ENCODE peak calls at places on chromosomes 13 and 19, in eight cellular contexts. T is stimulated activated CD4-positive, alpha-beta T cell treated with anti-CD3 and anti-CD28 coated beads, TNF-alpha, amount 100 ng/mL, for 1 hour; M is mucosa of gallbladder; H is central memory CD4-positive, alpha-beta T cell; V is left ventricle myocardium inferior; L is head of caudate nucleus; C is HFF-Myc; D is activated CD4-positive, alpha-beta memory T cell treated with anti-CD3 and anti-CD28 coated beads, Interleukin-2, amount 10 ng/mL, durations not matched to agents 7 days and 5 days. E is an unnamed sample.

GRCh38 chr13:108643646-108644353 is 14.4 kb downstream of the MYO16 start:
- DNase-seq in T (no peak), M (no peak), H (no peak), V (no peak), L (no peak), C (no peak), D (no peak), E (no peak)

GRCh38 chr19:37999309-38000213 is 92.6 kb downstream of the SIPA1L3 start:
- DNase-seq in T (no peak), M (no peak), H (no peak), V (peak), L (no peak), C (peak), D (no peak), E (no peak)

GRCh38 chr13:44191504-44192171 is 182.0 kb upstream of the SERP2 start:
- DNase-seq in T (no peak), M (peak), H (peak), V (no peak), L (peak), C (peak), D (peak), E (peak)

GRCh38 chr13:86193281-86193680 is 394.1 kb upstream of the SLITRK6 start:
- DNase-seq in T (no peak), M (no peak), H (no peak), V (no peak), L (no peak), C (no peak), D (no peak), E (no peak)

GRCh38 chr13:97058896-97059295 is 64.6 kb upstream of the OXGR1 start:
- DNase-seq in T (no peak), M (no peak), H (no peak), V (no peak), L (no peak), C (no peak), D (no peak), E (no peak)

GRCh38 chr13:94704347-94705080 is 7.8 kb downstream of the SOX21 start:
- DNase-seq in T (no peak), M (no peak), H (no peak), V (no peak), L (no peak), C (no peak), D (no peak), E (no peak)

GRCh38 chr19:4557971-4558941 is 1.2 kb downstream of the SEMA6B start:
- DNase-seq in T (peak), M (no peak), H (no peak), V (no peak), L (peak), C (no peak), D (peak), E (peak)

GRCh38 chr19:33473644-33474305 is 47.8 kb downstream of the PEPD start:
- DNase-seq in T (no peak), M (no peak), H (no peak), V (no peak), L (peak), C (no peak), D (no peak), E (no peak)

GRCh38 chr19:13428352-13428751 is 77.9 kb downstream of the CACNA1A start:
- DNase-seq in T (no peak), M (no peak), H (no peak), V (no peak), L (peak), C (peak), D (peak), E (no peak)

GRCh38 chr19:21569497-21569870 is 64.1 kb downstream of the ZNF429 start:
- DNase-seq in T (peak), M (peak), H (no peak), V (peak), L (peak), C (no peak), D (peak), E (no peak)

GRCh38 chr13:86731987-86732386 is 932.8 kb upstream of the SLITRK6 start:
- DNase-seq in T (no peak), M (no peak), H (no peak), V (no peak), L (no peak), C (no peak), D (no peak), E (no peak)